ENCODE peak calls at places on chromosome 19, in seven cellular contexts. H, T, G, A, O, E and Q are unnamed samples.

GRCh38 chr19:24071078-24071477 is 15.9 kb upstream of the ZNF254 start:
- DNase-seq in G (no peak), O (no peak), H (no peak), A (no peak), E (no peak), T (no peak), Q (no peak)

GRCh38 chr19:46719629-46720515 is 3.0 kb upstream of the PRKD2 start:
- DNase-seq in H (no peak), T (no peak), A (no peak), O (no peak), E (no peak), G (no peak), Q (no peak)

GRCh38 chr19:48659768-48660167 is 13.0 kb downstream of the NTN5 start:
- DNase-seq in A (no peak), G (no peak), H (peak), E (no peak), T (peak), O (no peak), Q (peak)

GRCh38 chr19:8396563-8397203 is 6.5 kb downstream of the RAB11B start:
- DNase-seq in A (peak), E (peak), O (peak), T (peak), H (peak), G (peak), Q (no peak)

GRCh38 chr19:46520616-46521015 is 24.9 kb upstream of the PNMA8B start:
- DNase-seq in O (no peak), G (no peak), T (no peak), H (no peak), A (no peak), E (no peak), Q (no peak)

GRCh38 chr19:13978306-13978705 is 26.0 kb downstream of the DCAF15 start:
- DNase-seq in T (no peak), E (no peak), G (peak), H (peak), O (peak), A (peak), Q (no peak)

GRCh38 chr19:2477732-2478191 is 1.8 kb downstream of the GADD45B start:
- DNase-seq in A (no peak), E (peak), H (peak), O (no peak), T (peak), G (peak), Q (no peak)

GRCh38 chr19:56884481-56884880 is 44.0 kb upstream of the PEG3 start:
- DNase-seq in A (no peak), G (no peak), O (no peak), E (no peak), H (no peak), T (no peak), Q (no peak)

GRCh38 chr19:49148784-49149651 is 6.2 kb downstream of the HRC start:
- DNase-seq in A (peak), O (peak), E (peak), T (peak), H (peak), G (peak), Q (peak)

GRCh38 chr19:43329989-43330388 is 23.5 kb upstream of the CD177 start:
- DNase-seq in H (no peak), G (no peak), O (no peak), A (no peak), E (no peak), T (no peak), Q (no peak)

GRCh38 chr19:16168465-16169081 is 4.8 kb downstream of the CIB3 start:
- DNase-seq in H (no peak), T (no peak), O (no peak), G (no peak), A (no peak), E (no peak), Q (no peak)

GRCh38 chr19:41001243-41001971 is 10.3 kb downstream of the CYP2B6 start:
- DNase-seq in O (no peak), T (no peak), G (no peak), H (no peak), A (no peak), E (no peak), Q (no peak)

GRCh38 chr19:22256856-22257255 is 29.4 kb upstream of the ZNF729 start:
- DNase-seq in T (no peak), E (no peak), O (no peak), H (no peak), G (no peak), A (no peak), Q (no peak)

GRCh38 chr19:18319591-18320135 is 3.2 kb downstream of the LSM4 start:
- DNase-seq in H (peak), O (no peak), G (no peak), E (no peak), A (no peak), T (no peak), Q (peak)

GRCh38 chr19:22882797-22883196 is 50.7 kb downstream of the ZNF723 start:
- DNase-seq in O (no peak), G (peak), T (no peak), E (no peak), H (peak), A (no peak), Q (no peak)

GRCh38 chr19:46716013-46716671 is 772 bp downstream of the PRKD2 start:
- DNase-seq in A (no peak), G (no peak), E (no peak), O (no peak), H (peak), T (no peak), Q (peak)

GRCh38 chr19:18291590-18292459 is 10.4 kb upstream of the JUND start:
- DNase-seq in T (peak), H (peak), G (peak), O (peak), A (peak), E (peak), Q (peak)

GRCh38 chr19:42554046-42554575 is 25.8 kb upstream of the CEACAM1 start:
- DNase-seq in H (no peak), E (no peak), A (no peak), O (no peak), T (no peak), G (no peak), Q (no peak)

GRCh38 chr19:18029617-18030338 is 21.8 kb downstream of the ARRDC2 start:
- DNase-seq in O (no peak), H (peak), T (no peak), G (no peak), E (no peak), A (peak), Q (peak)

GRCh38 chr19:49691243-49692101 is 556 bp downstream of the CPT1C start:
- DNase-seq in G (peak), T (no peak), E (no peak), A (no peak), O (peak), H (peak), Q (no peak)

GRCh38 chr19:15673176-15673654 is 328 bp downstream of the CYP4F12 start:
- DNase-seq in O (peak), E (no peak), G (no peak), T (no peak), A (no peak), H (no peak), Q (no peak)

GRCh38 chr19:45351401-45351952 is 10.9 kb downstream of the KLC3 start:
- DNase-seq in A (no peak), H (no peak), E (no peak), T (no peak), O (no peak), G (no peak), Q (no peak)

GRCh38 chr19:21751379-21751778 is 16.0 kb downstream of the ZNF100 start:
- DNase-seq in T (no peak), E (no peak), G (peak), O (no peak), A (no peak), H (no peak), Q (no peak)

GRCh38 chr19:41887711-41888382 is 4.9 kb downstream of the ARHGEF1 start:
- DNase-seq in E (peak), G (no peak), H (peak), O (no peak), A (peak), T (peak), Q (no peak)

GRCh38 chr19:16886305-16886880 is 2.4 kb upstream of the F2RL3 start:
- DNase-seq in A (peak), G (peak), E (no peak), T (no peak), O (peak), H (peak), Q (no peak)

GRCh38 chr19:17123041-17123440 is 47.5 kb downstream of the MYO9B start:
- DNase-seq in E (no peak), O (no peak), A (no peak), H (no peak), G (no peak), T (no peak), Q (no peak)

GRCh38 chr19:6718111-6718740 is 2.2 kb downstream of the C3 start:
- DNase-seq in O (no peak), H (no peak), E (no peak), A (no peak), T (no peak), G (no peak), Q (peak)

GRCh38 chr19:54142166-54142780 is 4.7 kb downstream of the CNOT3 start:
- DNase-seq in O (no peak), T (no peak), H (no peak), A (no peak), E (no peak), G (no peak), Q (no peak)

DNA sequence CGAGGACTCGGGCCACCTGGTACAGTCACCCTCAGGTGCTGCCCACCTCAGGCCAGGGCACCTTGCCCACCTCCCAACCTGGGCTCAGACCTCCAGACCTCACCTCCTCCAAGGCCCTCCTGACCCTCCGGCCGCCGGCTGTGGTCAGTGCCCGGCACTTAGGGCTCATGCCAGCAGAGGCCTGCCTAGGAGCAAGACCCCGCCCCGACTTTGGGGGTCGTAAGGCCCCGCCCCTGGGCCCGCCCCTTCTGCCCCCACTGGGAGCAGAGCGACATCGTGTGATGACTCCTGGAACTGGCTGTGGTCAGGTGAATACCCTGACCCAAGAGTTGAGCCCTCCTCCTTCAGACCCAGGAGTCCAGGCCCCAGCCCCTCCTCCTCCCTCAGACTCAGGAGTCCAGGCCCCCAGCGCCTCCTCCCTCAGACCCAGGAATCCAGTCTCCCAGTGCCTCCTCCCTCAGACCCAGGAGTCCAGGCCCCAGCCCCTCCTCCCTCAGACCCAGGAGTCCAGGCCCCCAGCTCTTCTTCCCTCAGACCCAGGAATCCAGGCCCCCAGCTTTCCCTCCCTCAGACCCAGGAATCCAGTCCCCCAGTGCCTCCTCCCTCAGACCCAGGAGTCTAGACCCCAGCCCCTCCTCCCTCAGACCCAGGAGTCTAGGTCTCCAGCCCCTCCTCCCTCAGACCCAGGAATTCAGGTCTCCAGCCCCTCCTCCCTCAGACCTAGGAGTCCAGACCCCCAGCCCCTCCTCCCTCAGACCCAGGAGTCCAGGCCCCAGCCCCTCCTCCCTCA is at the start of gene SBK2:
- DNase-seq in A (no peak), E (no peak), G (no peak), O (no peak), T (peak), H (no peak), Q (no peak)
- TF ChIP-seq CTCF in A (no peak), E (no peak), G (peak), O (peak), T (no peak), H (peak), Q (no peak)

GRCh38 chr19:34241513-34242337 is 12.6 kb upstream of the GARRE1 start:
- DNase-seq in A (no peak), T (no peak), E (no peak), H (peak), G (no peak), O (no peak), Q (no peak)
- TF ChIP-seq CTCF in A (peak), T (no peak), E (no peak), H (peak), G (peak), O (no peak), Q (no peak)

DNA sequence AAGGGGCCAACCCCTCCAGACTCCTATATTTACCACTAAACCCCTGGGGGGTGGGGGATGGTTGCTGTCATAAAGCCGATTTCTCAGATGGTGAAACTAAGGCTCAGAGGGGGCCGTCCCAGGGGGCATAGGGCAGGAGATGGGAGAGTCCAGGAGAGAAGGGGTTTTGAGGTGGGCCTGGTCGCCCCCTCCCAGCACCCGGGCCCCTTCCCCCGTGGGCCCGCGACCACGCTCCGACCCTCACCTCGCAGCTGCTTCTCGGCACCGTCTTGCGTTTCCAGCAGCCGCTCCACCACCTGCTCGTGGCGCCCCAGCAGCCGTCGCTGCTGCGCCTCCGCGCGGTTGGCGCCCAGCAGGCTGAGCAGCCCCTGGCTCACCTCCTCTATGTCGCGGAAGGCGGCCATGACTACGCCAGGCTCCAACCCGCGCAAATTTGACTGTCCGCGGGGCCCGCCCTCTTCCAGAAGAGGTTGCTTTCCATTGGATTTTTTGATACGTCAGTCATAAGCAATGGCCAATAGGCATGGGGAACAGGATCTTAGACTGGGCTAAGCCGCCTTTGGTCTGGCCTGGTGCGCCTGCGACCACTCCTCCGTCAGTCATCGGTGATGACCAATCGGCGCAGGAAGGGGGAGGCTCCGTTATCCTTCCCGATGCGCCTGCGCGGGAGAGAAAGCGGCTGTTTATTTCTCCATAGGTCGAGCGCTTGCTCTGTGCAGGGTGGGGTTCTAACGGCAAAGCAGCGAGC is at the start of gene SPC24:
- DNase-seq in T (peak), G (peak), A (peak), O (peak), H (peak), E (peak), Q (peak)
- TF ChIP-seq CTCF in T (no peak), G (no peak), A (no peak), O (no peak), H (no peak), E (no peak), Q (no peak)

DNA sequence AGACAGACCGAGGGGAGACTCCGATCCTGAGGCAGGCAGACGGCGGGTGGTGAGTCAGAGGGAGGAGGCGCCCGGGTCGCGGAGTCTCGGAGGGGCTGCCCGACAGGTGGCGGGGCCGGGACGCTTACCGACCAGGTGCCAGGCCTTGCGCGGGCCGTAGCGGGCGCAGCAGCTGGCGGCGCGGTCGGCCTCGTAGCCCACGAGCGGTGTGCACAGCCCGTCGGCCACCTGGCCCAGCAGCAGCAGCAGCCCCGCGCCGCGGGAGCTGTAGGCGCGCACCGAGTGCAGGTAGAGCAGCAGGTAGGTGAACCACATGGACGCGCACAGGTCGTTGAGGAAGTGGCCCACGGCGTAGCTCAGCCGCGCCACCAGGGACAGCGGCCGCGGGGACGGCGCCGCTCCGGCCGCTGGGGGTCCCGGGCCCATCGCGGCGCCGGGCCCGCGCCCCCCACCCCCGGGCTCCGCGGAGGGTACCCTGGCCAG is 367 bp downstream of the MFSD12 start:
- DNase-seq in G (no peak), H (peak), T (peak), O (no peak), A (no peak), E (peak), Q (no peak)
- TF ChIP-seq CTCF in G (no peak), H (no peak), T (no peak), O (peak), A (peak), E (no peak), Q (no peak)

DNA sequence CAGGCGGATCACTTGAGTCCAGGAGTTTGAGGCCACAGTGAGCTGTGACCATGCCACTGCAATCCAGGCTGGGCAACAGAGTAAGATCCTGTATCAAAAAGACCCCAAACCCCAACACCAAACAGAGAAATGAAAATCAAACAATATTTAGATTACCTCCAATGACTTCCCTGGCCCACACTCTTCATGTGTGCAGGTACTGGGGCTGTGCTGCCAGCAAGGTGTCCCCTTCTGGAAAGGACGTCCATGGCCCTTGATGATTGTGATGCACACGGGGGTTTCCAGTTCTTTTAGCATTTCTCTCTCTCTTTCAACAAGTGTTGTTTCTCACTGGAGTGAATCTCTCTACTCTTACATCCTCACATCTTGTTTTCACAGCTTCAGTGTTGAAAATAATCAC is 23.7 kb upstream of the LGALS14 start:
- DNase-seq in A (no peak), H (no peak), T (no peak), O (no peak), G (no peak), E (no peak), Q (no peak)
- TF ChIP-seq CTCF in A (no peak), H (no peak), T (no peak), O (no peak), G (no peak), E (no peak), Q (no peak)

DNA sequence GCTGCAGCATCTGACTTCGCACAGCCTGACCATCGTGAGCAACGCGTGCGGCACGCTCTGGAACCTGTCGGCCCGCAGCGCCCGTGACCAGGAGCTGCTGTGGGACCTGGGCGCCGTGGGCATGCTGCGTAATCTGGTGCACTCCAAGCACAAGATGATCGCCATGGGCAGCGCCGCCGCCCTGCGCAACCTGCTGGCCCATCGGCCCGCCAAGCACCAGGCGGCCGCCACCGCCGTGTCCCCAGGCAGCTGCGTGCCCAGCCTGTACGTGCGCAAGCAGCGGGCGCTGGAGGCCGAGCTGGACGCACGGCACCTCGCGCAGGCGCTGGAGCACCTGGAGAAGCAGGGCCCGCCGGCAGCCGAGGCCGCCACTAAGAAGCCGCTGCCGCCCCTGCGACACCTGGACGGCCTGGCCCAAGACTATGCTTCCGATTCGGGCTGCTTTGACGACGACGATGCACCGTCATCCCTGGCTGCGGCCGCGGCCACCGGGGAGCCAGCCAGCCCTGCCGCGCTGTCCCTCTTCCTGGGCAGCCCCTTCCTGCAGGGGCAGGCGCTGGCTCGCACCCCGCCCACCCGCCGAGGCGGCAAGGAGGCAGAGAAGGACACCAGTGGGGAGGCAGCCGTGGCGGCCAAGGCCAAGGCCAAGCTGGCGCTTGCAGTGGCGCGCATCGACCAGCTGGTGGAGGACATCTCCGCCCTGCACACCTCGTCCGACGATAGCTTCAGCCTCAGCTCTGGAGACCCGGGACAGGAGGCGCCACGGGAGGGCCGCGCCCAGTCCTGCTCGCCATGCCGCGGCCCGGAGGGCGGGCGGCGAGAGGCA is 13.6 kb downstream of the C19orf25 start:
- DNase-seq in A (no peak), T (peak), E (no peak), G (peak), H (peak), O (no peak), Q (no peak)
- TF ChIP-seq CTCF in A (peak), T (peak), E (no peak), G (peak), H (peak), O (peak), Q (peak)